ENCODE peak calls at places on chromosomes 13 and 19, in nine cellular contexts. R, A, Y, H, I, D, S, X and L are unnamed samples.

GRCh38 chr19:2047449-2048103 is 3.5 kb downstream of the MKNK2 start:
- DNase-seq in R (no peak), X (no peak), Y (no peak), H (no peak), S (no peak), D (no peak), I (no peak), A (peak), L (peak)

GRCh38 chr13:78139765-78140164 is 221.1 kb upstream of the EDNRB start:
- DNase-seq in A (no peak), S (no peak), Y (no peak), H (no peak), I (no peak), R (no peak), D (no peak), X (no peak), L (no peak)

GRCh38 chr19:3982701-3983541 is 2.3 kb downstream of the EEF2 start:
- DNase-seq in A (no peak), S (no peak), I (no peak), D (no peak), X (no peak), R (no peak), Y (no peak), H (no peak), L (peak)

GRCh38 chr19:17404621-17405249 is 695 bp downstream of the BST2 start:
- DNase-seq in D (no peak), H (no peak), A (no peak), X (no peak), R (no peak), S (no peak), Y (no peak), I (no peak), L (no peak)

GRCh38 chr13:82833928-82834327 is 1048.3 kb downstream of the SLITRK1 start:
- DNase-seq in H (no peak), S (no peak), A (no peak), R (no peak), D (no peak), I (no peak), Y (no peak), X (no peak), L (no peak)

GRCh38 chr13:86846501-86846900 is 824.7 kb upstream of the SLITRK5 start:
- DNase-seq in R (no peak), Y (no peak), X (no peak), H (no peak), S (no peak), A (no peak), I (no peak), D (no peak), L (no peak)

GRCh38 chr13:24627090-24627714 is 53.0 kb upstream of the ATP12A start:
- DNase-seq in X (peak), I (no peak), Y (peak), D (no peak), S (no peak), A (no peak), H (no peak), R (peak), L (no peak)

GRCh38 chr19:1061987-1062386 is 5.0 kb upstream of the ARHGAP45 start:
- DNase-seq in Y (no peak), R (no peak), A (no peak), S (no peak), I (no peak), D (no peak), H (no peak), X (no peak), L (no peak)

GRCh38 chr19:39516270-39516669 is 1.3 kb downstream of the SELENOV start:
- DNase-seq in D (no peak), A (no peak), I (no peak), R (no peak), X (no peak), H (no peak), S (no peak), Y (no peak), L (no peak)

GRCh38 chr13:39417643-39418042 is 185.3 kb downstream of the LHFPL6 start:
- DNase-seq in S (no peak), X (no peak), I (peak), H (no peak), A (peak), R (no peak), D (no peak), Y (no peak), L (peak)

GRCh38 chr19:40257096-40257517 is 28.0 kb downstream of the AKT2 start:
- DNase-seq in R (no peak), Y (no peak), S (no peak), H (no peak), I (no peak), D (no peak), X (peak), A (peak), L (no peak)

GRCh38 chr19:14434157-14434501 is 1.0 kb downstream of the PKN1 start:
- DNase-seq in X (no peak), D (no peak), Y (no peak), H (no peak), I (no peak), R (no peak), A (no peak), S (no peak), L (peak)

GRCh38 chr13:36919206-36919832 is 719 bp downstream of the SMAD9 start:
- DNase-seq in A (peak), X (peak), R (peak), Y (peak), H (no peak), S (no peak), D (no peak), I (peak), L (peak)

GRCh38 chr13:35699181-35699580 is 222.7 kb upstream of the MAB21L1 start:
- DNase-seq in X (no peak), A (no peak), R (no peak), Y (no peak), I (no peak), D (no peak), S (no peak), H (no peak), L (no peak)

GRCh38 chr19:39038098-39038497 is 5.7 kb upstream of the FBXO27 start:
- DNase-seq in I (no peak), Y (peak), D (no peak), S (no peak), H (no peak), A (peak), R (no peak), X (peak), L (no peak)

GRCh38 chr19:6260912-6261636 is 18.7 kb downstream of the MLLT1 start:
- DNase-seq in I (no peak), R (no peak), A (no peak), S (no peak), H (no peak), D (no peak), Y (peak), X (peak), L (no peak)